ENCODE peak calls at places on chromosomes 4 and X, in four cellular contexts. R is AG10803, I is EH, A is fibroblast of the conjunctiva. N is an unnamed sample.

GRCh38 chr4:106140601-106141000 is 175.4 kb downstream of the TBCK start:
- DNase-seq in R (peak; percentile 2), I (no peak), A (no peak), N (no peak)

GRCh38 chr4:124696182-124696581 is 16.4 kb downstream of the ANKRD50 start:
- DNase-seq in R (no peak), I (no peak), A (no peak), N (no peak)

GRCh38 chrX:111875881-111876280 is at the start of gene TRPC5OS:
- DNase-seq in R (no peak), I (no peak), A (no peak), N (no peak)

GRCh38 chr4:54027311-54027710 is 37.1 kb downstream of the CHIC2 start:
- DNase-seq in R (no peak), I (no peak), A (no peak), N (no peak)

GRCh38 chr4:125155251-125155650 is 159.5 kb upstream of the FAT4 start:
- DNase-seq in R (no peak), I (no peak), A (no peak), N (no peak)

GRCh38 chrX:104282326-104282725 is 27.6 kb upstream of the ESX1 start:
- DNase-seq in R (no peak), I (no peak), A (no peak), N (no peak)

GRCh38 chrX:7120578-7121219 is 26.8 kb upstream of the STS start:
- DNase-seq in R (no peak), I (peak; percentile 46), A (peak; percentile 32), N (no peak)

GRCh38 chrX:107755721-107756120 is 19.9 kb downstream of the TSC22D3 start:
- DNase-seq in R (no peak), I (no peak), A (no peak), N (no peak)

GRCh38 chrX:48833531-48834138 is 1.8 kb downstream of the PCSK1N start:
- DNase-seq in R (no peak), I (peak; percentile 6), A (no peak), N (no peak)

GRCh38 chr4:139913398-139913990 is 240.5 kb downstream of the MAML3 start:
- DNase-seq in R (peak; percentile 34), I (no peak), A (no peak), N (no peak)

GRCh38 chr4:90745176-90745575 is 618.0 kb downstream of the CCSER1 start:
- DNase-seq in R (no peak), I (no peak), A (no peak), N (no peak)

GRCh38 chrX:50067435-50068292 is 133.1 kb downstream of the AKAP4 start:
- DNase-seq in R (no peak), I (peak; percentile 39), A (no peak), N (peak; percentile 9)

GRCh38 chrX:39682778-39683177 is 415.0 kb downstream of the BCOR start:
- DNase-seq in R (no peak), I (peak; percentile 3), A (no peak), N (no peak)

GRCh38 chrX:148599404-148599803 is 99.0 kb downstream of the AFF2 start:
- DNase-seq in R (no peak), I (no peak), A (no peak), N (no peak)

GRCh38 chr4:6076391-6076790 is 58.2 kb upstream of the C4orf50 start:
- DNase-seq in R (no peak), I (no peak), A (no peak), N (no peak)

GRCh38 chr4:74544655-74545361 is 99.9 kb downstream of the AREG start:
- DNase-seq in R (no peak), I (no peak), A (no peak), N (no peak)

GRCh38 chr4:142358656-142359055 is 487.4 kb downstream of the INPP4B start:
- DNase-seq in R (no peak), I (no peak), A (no peak), N (no peak)

GRCh38 chr4:169068423-169068822 is 58.4 kb upstream of the CBR4 start:
- DNase-seq in R (no peak), I (no peak), A (no peak), N (no peak)

GRCh38 chr4:74451214-74451661 is 6.3 kb downstream of the AREG start:
- DNase-seq in R (peak; percentile 38), I (peak; percentile 81), A (peak; percentile 16), N (peak; percentile 34)

GRCh38 chrX:123851010-123851409 is 8.8 kb upstream of the XIAP start:
- DNase-seq in R (no peak), I (no peak), A (no peak), N (no peak)

GRCh38 chr4:56958111-56958517 is 19.3 kb downstream of the NOA1 start:
- DNase-seq in R (peak; percentile 97), I (peak; percentile 96), A (peak; percentile 97), N (peak; percentile 93)

GRCh38 chr4:177699365-177700213 is 257.4 kb upstream of the AGA start:
- DNase-seq in R (no peak), I (peak; percentile 3), A (no peak), N (no peak)

GRCh38 chrX:30831082-30831481 is 58.0 kb downstream of the TAB3 start:
- DNase-seq in R (no peak), I (no peak), A (no peak), N (no peak)

GRCh38 chrX:12767856-12768255 is 23.4 kb upstream of the PRPS2 start:
- DNase-seq in R (no peak), I (no peak), A (no peak), N (no peak)

GRCh38 chr4:185524888-185525863 is 10.1 kb downstream of the PDLIM3 start:
- DNase-seq in R (no peak), I (no peak), A (no peak), N (no peak)

GRCh38 chr4:38489924-38490639 is 173.9 kb upstream of the KLF3 start:
- DNase-seq in R (peak; percentile 39), I (peak; percentile 15), A (no peak), N (no peak)

GRCh38 chr4:8917321-8917811 is 45.7 kb upstream of the HMX1 start:
- DNase-seq in R (no peak), I (no peak), A (no peak), N (peak; percentile 6)

GRCh38 chrX:123173833-123174232 is 10.2 kb upstream of the GRIA3 start:
- DNase-seq in R (no peak), I (peak; percentile 52), A (no peak), N (no peak)

N was measured in AG20443.